ENCODE peak calls at places on chromosomes 6 and 20, in seven cellular contexts. G is Panc1; V is trophoblast cell; Y is ovary; E is hepatocyte; O is tibial artery; C is naive thymus-derived CD4-positive, alpha-beta T cell. W is an unnamed sample. For H3K36me3 and H3K27me3, the result is how much of the 10 kb centered on the place peaks cover.

GRCh38 chr20:35305682-35306556 is 13.7 kb upstream of the FAM83C start:
- DNase-seq in O (peak), G (peak), E (peak), V (peak), Y (no peak), C (no peak), W (no peak)

GRCh38 chr20:59835448-59836395 is 97.7 kb downstream of the SYCP2 start:
- DNase-seq in C (no peak), O (no peak), E (peak), V (no peak), G (no peak), Y (peak), W (peak)

GRCh38 chr20:40668449-40669228 is 20.4 kb downstream of the MAFB start:
- DNase-seq in V (no peak), Y (no peak), E (peak), G (no peak), O (no peak), C (no peak), W (no peak)

GRCh38 chr6:158174514-158174913 is 6.4 kb downstream of the GTF2H5 start:
- DNase-seq in V (peak), E (no peak), Y (no peak), O (peak), G (no peak), C (no peak), W (no peak)

GRCh38 chr20:63029358-63030121 is 22.8 kb upstream of the BHLHE23 start:
- DNase-seq in V (peak), E (no peak), Y (no peak), G (no peak), C (no peak), O (no peak), W (peak)

GRCh38 chr6:7264041-7264440 is 49.0 kb downstream of the SSR1 start:
- DNase-seq in O (peak), G (no peak), Y (no peak), E (no peak), C (no peak), V (no peak), W (peak)

GRCh38 chr6:28232785-28233184 is 7.7 kb downstream of the ZSCAN9 start:
- DNase-seq in Y (no peak), C (no peak), V (no peak), E (no peak), G (no peak), O (no peak), W (no peak)

GRCh38 chr6:149443411-149444181 is 41.2 kb downstream of the ZC3H12D start:
- DNase-seq in O (no peak), C (no peak), Y (peak), V (no peak), E (no peak), G (no peak), W (no peak)

GRCh38 chr6:7691021-7691420 is 34.9 kb upstream of the BMP6 start:
- DNase-seq in V (peak), E (no peak), C (no peak), Y (no peak), G (no peak), O (no peak), W (no peak)

GRCh38 chr6:35206346-35206745 is 7.4 kb upstream of the SCUBE3 start:
- DNase-seq in C (no peak), O (no peak), V (no peak), G (no peak), E (no peak), Y (no peak), W (no peak)
- H3K4me3 ChIP-seq in C (no peak), O (no peak), V (no peak), G (no peak), E (no peak), Y (no peak), W (no peak)

GRCh38 chr6:105400501-105400900 is 2.4 kb downstream of the PREP start:
- DNase-seq in O (no peak), G (no peak), E (no peak), C (no peak), V (no peak), Y (no peak), W (no peak)

GRCh38 chr6:105401247-105402089 is 1.4 kb downstream of the PREP start:
- DNase-seq in V (no peak), C (no peak), Y (no peak), O (no peak), G (no peak), E (no peak), W (no peak)

GRCh38 chr6:105398859-105399258 is 4.0 kb downstream of the PREP start:
- DNase-seq in G (no peak), E (no peak), V (no peak), O (no peak), Y (no peak), C (no peak), W (no peak)

GRCh38 chr6:105402090-105402980 is 547 bp downstream of the PREP start:
- DNase-seq in G (no peak), O (peak), V (peak), Y (no peak), E (peak), C (peak), W (peak)

DNA sequence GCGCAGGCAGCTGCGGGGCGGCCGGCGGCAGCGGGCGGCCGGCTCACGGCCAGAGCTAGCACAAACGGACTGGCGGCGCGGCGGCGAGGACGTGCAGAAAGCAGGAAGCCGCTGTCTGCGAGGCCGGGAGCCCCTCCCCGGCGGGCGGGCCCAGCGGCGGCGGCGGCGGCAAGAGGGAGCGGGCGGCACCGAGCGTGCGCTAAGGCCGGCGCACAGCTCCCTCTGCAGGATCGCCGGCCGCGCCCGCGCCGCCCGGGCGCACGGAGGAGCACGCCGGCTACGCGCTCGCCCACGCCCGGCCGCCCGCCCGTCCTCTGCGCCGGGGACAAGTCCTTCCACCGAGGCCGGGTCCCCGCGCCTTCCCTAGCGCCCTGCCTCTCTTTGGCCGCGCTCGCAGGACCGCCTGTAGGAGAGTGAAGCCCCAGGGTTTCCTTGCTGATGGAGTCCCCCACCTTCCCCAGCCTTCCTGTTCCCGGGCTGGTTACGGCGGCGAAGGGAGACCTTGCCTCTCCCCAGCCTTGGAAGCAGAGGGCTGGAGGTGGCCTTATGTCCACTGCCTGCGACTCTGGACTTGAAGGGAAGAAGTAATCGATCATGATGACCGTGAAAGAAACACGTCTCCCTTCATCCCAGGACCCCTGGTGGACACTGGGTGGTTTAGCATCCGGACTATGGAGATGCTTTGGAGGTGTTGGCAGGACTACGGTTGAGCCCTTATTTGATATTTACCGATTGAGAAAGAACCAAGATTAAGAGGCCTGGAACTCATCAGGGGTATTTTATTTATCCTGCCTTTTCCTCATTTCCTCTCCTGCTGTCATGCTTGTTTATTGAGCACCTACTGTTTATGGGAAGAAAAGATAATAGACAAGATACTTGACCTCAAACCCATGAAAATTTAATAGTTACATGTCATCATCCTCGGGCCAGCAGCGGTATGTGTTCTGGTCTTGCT is at the start of gene PREP:
- DNase-seq in V (peak), Y (peak), E (peak), O (peak), G (peak), C (peak), W (peak)
- H3K36me3 ChIP-seq in V (under half), Y (under half), E (under half), O (under half), G (under half), C (under half), W (under half)

GRCh38 chr20:21031666-21032065 is 74.5 kb downstream of the LINC00237 start:
- DNase-seq in C (no peak), V (no peak), E (no peak), O (no peak), Y (no peak), G (no peak), W (no peak)
- H3K27me3 ChIP-seq in C (under half), V (under half), E (under half), O (under half), Y (under half), G (under half), W (under half)

DNA sequence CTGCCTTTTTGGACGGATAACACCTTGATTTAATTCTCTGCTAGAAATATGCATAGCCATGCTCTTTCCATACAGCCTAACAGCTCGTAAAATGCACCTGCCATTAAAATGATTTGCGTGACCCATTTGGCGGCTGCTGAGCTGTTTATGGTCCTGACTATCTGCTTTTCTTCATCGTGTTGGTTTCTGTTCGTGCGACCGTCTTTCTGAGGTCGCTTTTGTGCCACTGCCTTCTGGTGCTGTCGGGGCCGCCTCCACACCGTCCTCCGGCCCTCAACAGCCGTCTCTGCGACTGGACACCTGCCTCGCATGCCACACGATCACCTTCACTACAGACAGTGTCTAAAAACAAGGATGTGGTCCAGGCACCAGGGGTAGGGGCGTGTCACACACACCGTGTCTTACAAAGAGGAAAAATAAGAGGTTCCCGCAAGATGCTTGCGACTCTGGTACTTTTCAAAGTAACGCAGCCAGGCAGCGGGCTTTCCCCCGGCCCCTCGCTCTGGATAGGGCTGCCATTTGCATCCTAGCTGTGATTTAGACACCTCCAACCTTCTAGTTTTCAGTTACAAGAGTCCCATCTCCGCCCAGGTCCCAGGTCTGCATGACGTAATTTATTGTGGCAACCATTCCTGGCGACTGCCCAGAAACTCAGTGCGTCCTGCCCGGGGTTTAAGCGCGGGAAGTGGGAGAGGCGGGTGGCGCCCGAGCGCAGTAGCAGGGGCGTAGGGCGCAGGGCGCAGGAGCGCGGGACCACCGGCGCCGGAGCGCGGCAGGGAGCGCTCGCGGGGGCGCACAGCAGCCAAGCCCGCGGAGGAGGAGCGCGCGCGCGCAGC is at the start of gene STMND1:
- DNase-seq in E (peak), C (no peak), Y (no peak), V (peak), G (no peak), O (no peak), W (peak)
- H3K4me3 ChIP-seq in E (peak), C (no peak), Y (peak), V (peak), G (peak), O (peak), W (peak)

GRCh38 chr20:16272961-16273360 is 300.3 kb downstream of the KIF16B start:
- DNase-seq in O (no peak), V (no peak), C (no peak), G (no peak), E (no peak), Y (no peak), W (no peak)

GRCh38 chr20:16273812-16274560 is 299.3 kb downstream of the KIF16B start:
- DNase-seq in V (no peak), G (no peak), C (no peak), Y (no peak), O (no peak), E (no peak), W (no peak)

GRCh38 chr20:16267526-16267925 is 305.7 kb downstream of the KIF16B start:
- DNase-seq in G (no peak), C (no peak), V (no peak), E (no peak), O (no peak), Y (no peak), W (no peak)

GRCh38 chr20:16271450-16271849 is 301.8 kb downstream of the KIF16B start:
- DNase-seq in Y (no peak), C (no peak), G (no peak), O (no peak), V (no peak), E (no peak), W (no peak)
- H3K36me3 ChIP-seq in Y (under half), C (under half), G (under half), O (under half), V (under half), E (under half), W (under half)

GRCh38 chr20:10729785-10730184 is 56.0 kb upstream of the JAG1 start:
- DNase-seq in V (no peak), Y (no peak), O (no peak), C (no peak), G (no peak), E (no peak), W (no peak)
- H3K27me3 ChIP-seq in V (under half), Y (under half), O (under half), C (under half), G (under half), E (under half), W (under half)

GRCh38 chr6:63597142-63598000 is 25.1 kb downstream of the LOC128125822 start:
- DNase-seq in O (no peak), V (no peak), G (no peak), Y (no peak), E (no peak), C (no peak), W (no peak)

GRCh38 chr6:63598001-63598250 is 25.6 kb downstream of the LOC128125822 start:
- DNase-seq in Y (no peak), V (no peak), O (no peak), G (no peak), E (no peak), C (no peak), W (no peak)

GRCh38 chr6:63598251-63599036 is 26.2 kb downstream of the LOC128125822 start:
- DNase-seq in G (peak), C (peak), Y (peak), V (peak), E (peak), O (peak), W (peak)

DNA sequence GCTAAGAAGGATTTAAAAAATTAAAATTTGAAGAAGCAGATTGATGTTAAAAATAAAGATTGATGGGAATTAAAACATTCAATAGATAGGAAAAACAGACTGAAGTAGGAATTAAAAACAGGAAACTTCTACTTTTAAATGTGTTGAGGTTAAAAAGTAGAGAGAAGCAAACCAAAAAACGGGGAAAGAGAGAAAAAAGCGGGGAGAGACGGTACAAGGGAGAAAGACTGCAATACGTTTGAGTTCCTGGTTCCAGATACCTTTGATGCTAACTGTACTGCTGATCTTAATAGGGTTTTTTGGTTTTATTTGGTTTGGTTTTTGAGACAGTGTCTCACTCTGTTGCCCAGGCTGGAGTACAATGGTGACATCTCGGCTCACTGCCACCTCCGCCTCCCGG is 27.0 kb downstream of the LOC128125822 start:
- DNase-seq in C (no peak), G (no peak), O (no peak), V (no peak), Y (no peak), E (no peak), W (no peak)
- H3K4me3 ChIP-seq in C (no peak), G (no peak), O (no peak), V (no peak), Y (no peak), E (no peak), W (no peak)

DNA sequence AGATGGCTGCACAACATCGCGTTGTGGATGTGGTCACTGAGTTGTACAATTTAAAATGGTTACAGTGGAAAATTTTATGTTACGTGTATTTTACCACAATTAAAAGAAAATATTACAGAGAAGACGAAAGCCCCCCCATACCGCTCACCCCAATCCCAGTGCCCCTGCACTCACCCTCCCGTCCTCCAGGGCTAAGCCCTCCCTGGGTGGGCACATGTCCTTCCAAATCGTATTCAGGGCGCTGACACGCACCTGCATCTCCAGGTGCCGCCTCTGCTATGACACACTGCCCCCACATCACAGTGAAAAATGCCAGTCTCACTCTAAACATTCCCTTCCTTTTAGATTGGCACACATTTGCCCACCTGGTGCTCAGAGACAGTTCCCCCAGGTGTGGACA is 49.4 kb downstream of the PSMG4 start:
- DNase-seq in G (no peak), E (no peak), C (no peak), V (no peak), O (no peak), Y (no peak), W (no peak)
- H3K36me3 ChIP-seq in G (under half), E (under half), C (under half), V (under half), O (under half), Y (under half), W (under half)

GRCh38 chr20:9515761-9516657 is 1.6 kb downstream of the LAMP5 start:
- DNase-seq in V (no peak), Y (no peak), O (no peak), C (no peak), G (no peak), E (no peak), W (peak)

GRCh38 chr20:9515211-9515580 is 806 bp downstream of the LAMP5 start:
- DNase-seq in V (no peak), G (no peak), Y (no peak), O (no peak), E (no peak), C (no peak), W (peak)

GRCh38 chr20:9514461-9515210 is at the start of gene LAMP5:
- DNase-seq in G (no peak), E (peak), Y (no peak), C (no peak), O (no peak), V (no peak), W (peak)

GRCh38 chr20:9516658-9516987 is 2.2 kb downstream of the LAMP5 start:
- DNase-seq in V (no peak), O (no peak), G (no peak), E (no peak), Y (no peak), C (no peak), W (peak)

DNA sequence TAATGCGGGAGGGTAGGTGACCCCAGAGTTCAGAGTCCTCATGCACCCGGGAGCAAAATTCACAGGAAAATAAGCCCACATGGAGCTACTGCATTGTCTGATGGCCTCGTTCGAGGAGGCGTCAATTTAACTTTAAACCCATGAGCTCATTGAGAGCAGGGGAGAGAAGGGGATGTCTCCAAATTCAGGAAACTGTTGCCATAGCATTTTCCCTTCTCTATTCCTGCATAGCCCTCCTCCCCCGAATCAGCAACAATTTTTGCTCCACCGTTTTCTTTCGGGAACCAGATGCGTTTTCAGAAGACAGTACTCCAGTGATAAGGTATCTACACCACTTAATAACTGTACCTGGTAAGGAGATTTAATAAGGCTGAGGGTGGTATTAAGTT is 324 bp upstream of the LAMP5 start:
- DNase-seq in E (no peak), O (no peak), Y (no peak), V (no peak), G (no peak), C (no peak), W (peak)
- H3K27me3 ChIP-seq in E (half or more), O (under half), Y (under half), V (under half), G (under half), C (under half), W (half or more)

W was measured in H7.